ENCODE peak calls at places on chromosomes 6 and 20, in ten cellular contexts. I is AG04449; G is IMR-90; Q is choroid plexus epithelial cell; X is Jurkat, Clone E6-1; D is ovary; B is astrocyte of the spinal cord; C is AG04450; Z is BJ; F is lower leg skin. M is an unnamed sample.

GRCh38 chr6:43979525-43979924 is 147.7 kb downstream of the MRPL14 start:
- DNase-seq in I (no peak), G (no peak), Q (no peak), X (no peak), D (no peak), B (no peak), C (no peak), Z (no peak), F (no peak), M (no peak)

GRCh38 chr6:156061958-156062661 is 606.5 kb upstream of the NOX3 start:
- DNase-seq in I (no peak), G (no peak), Q (no peak), X (no peak), D (peak; percentile 77), B (no peak), C (no peak), Z (no peak), F (peak; percentile 66), M (no peak)

GRCh38 chr6:47769951-47770350 is 11.9 kb upstream of the OPN5 start:
- DNase-seq in I (no peak), G (no peak), Q (no peak), X (no peak), D (no peak), B (no peak), C (no peak), Z (no peak), F (no peak), M (no peak)

GRCh38 chr6:169168302-169168630 is 85.4 kb downstream of the THBS2 start:
- DNase-seq in I (no peak), G (no peak), Q (no peak), X (no peak), D (no peak), B (no peak), C (no peak), Z (no peak), F (no peak), M (no peak)

GRCh38 chr20:21167261-21167660 is 41.4 kb downstream of the KIZ start:
- DNase-seq in I (no peak), G (no peak), Q (no peak), X (no peak), D (no peak), B (no peak), C (no peak), Z (no peak), F (no peak), M (no peak)

GRCh38 chr6:19463925-19464324 is 373.2 kb upstream of the ID4 start:
- DNase-seq in I (no peak), G (no peak), Q (no peak), X (no peak), D (no peak), B (no peak), C (no peak), Z (no peak), F (no peak), M (no peak)

GRCh38 chr6:110338820-110339470 is 19.2 kb downstream of the METTL24 start:
- DNase-seq in I (no peak), G (peak; percentile 37), Q (peak; percentile 70), X (no peak), D (no peak), B (no peak), C (no peak), Z (no peak), F (no peak), M (no peak)

GRCh38 chr6:41780623-41781301 is at the start of gene PRICKLE4:
- DNase-seq in I (no peak), G (no peak), Q (peak; percentile 34), X (no peak), D (peak; percentile 49), B (no peak), C (no peak), Z (no peak), F (no peak), M (no peak)

GRCh38 chr6:129264480-129265045 is 381.6 kb downstream of the LAMA2 start:
- DNase-seq in I (no peak), G (peak; percentile 49), Q (peak; percentile 42), X (no peak), D (no peak), B (no peak), C (no peak), Z (no peak), F (no peak), M (no peak)

GRCh38 chr6:143973097-143973979 is 34.7 kb downstream of the PLAGL1 start:
- DNase-seq in I (no peak), G (no peak), Q (no peak), X (no peak), D (no peak), B (no peak), C (no peak), Z (no peak), F (no peak), M (no peak)

GRCh38 chr6:46040288-46040687 is 24.6 kb upstream of the CLIC5 start:
- DNase-seq in I (no peak), G (no peak), Q (no peak), X (no peak), D (no peak), B (no peak), C (no peak), Z (no peak), F (no peak), M (no peak)

DNA sequence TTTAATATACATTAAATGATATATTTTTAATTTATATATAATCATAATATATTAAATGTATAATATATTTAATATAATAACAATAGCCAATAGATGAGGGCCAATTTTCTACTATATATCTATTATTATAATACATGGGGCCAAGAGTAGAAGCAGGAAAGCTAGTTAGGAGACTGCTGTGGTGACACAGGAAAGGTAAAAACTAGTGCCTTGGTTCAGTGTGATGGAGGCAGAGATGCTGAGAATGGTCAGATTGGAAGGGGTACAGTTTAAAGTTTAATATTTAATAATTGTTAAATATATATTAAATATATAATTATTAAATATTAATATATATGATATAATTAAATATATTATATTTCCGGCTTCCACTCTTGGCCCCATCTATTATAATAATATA is 102.9 kb upstream of the RNF217 start:
- DNase-seq in I (no peak), G (no peak), Q (no peak), X (no peak), D (no peak), B (no peak), C (no peak), Z (no peak), F (no peak), M (no peak)
- H3K4me3 ChIP-seq in I (no peak overlapping the region), G (no peak overlapping the region), Q (no peak overlapping the region), X (no peak overlapping the region), D (no peak overlapping the region), B (no peak overlapping the region), C (no peak overlapping the region), Z (no peak overlapping the region), F (no peak overlapping the region), M (no peak overlapping the region)

DNA sequence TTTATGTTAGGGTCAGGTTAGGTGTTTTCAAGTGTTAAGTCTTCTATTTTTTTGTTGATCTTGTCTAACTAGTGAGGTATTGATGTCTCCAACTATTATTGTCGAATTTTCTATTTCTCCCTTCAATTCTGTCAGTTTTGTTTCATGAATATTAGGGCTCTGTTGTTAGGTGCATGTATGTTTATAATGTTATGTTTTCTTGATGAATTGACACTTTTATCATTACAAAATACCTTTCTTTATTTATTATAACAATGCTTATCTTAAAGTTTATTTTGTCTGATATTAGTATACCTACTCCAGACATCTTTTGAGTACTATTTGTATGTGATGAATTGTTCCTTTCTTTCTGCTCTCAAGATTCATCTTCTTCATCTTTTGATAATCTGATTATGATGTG is 12.9 kb upstream of the TRIM38 start:
- DNase-seq in I (no peak), G (no peak), Q (no peak), X (no peak), D (no peak), B (no peak), C (no peak), Z (no peak), F (no peak), M (no peak)
- H3K4me3 ChIP-seq in I (no peak overlapping the region), G (no peak overlapping the region), Q (no peak overlapping the region), X (no peak overlapping the region), D (no peak overlapping the region), B (no peak overlapping the region), C (no peak overlapping the region), Z (no peak overlapping the region), F (no peak overlapping the region), M (no peak overlapping the region)

GRCh38 chr6:15440040-15440439 is 194.2 kb downstream of the JARID2 start:
- DNase-seq in I (no peak), G (no peak), Q (no peak), X (no peak), D (no peak), B (no peak), C (no peak), Z (no peak), F (no peak), M (no peak)
- H3K4me3 ChIP-seq in I (no peak overlapping the region), G (no peak overlapping the region), Q (no peak overlapping the region), X (no peak overlapping the region), D (no peak overlapping the region), B (no peak overlapping the region), C (no peak overlapping the region), Z (no peak overlapping the region), F (no peak overlapping the region), M (no peak overlapping the region)

GRCh38 chr20:44723798-44724362 is 8.7 kb downstream of the CCN5 start:
- DNase-seq in I (no peak), G (no peak), Q (no peak), X (no peak), D (peak; percentile 16), B (no peak), C (no peak), Z (no peak), F (no peak), M (no peak)

GRCh38 chr20:44721785-44722054 is 6.6 kb downstream of the CCN5 start:
- DNase-seq in I (no peak), G (no peak), Q (no peak), X (no peak), D (no peak), B (no peak), C (no peak), Z (no peak), F (no peak), M (no peak)

GRCh38 chr20:44724423-44725091 is 9.4 kb downstream of the CCN5 start:
- DNase-seq in I (no peak), G (no peak), Q (no peak), X (no peak), D (no peak), B (no peak), C (no peak), Z (no peak), F (no peak), M (no peak)

GRCh38 chr20:44723391-44723790 is 8.2 kb downstream of the CCN5 start:
- DNase-seq in I (no peak), G (no peak), Q (no peak), X (no peak), D (peak; percentile 21), B (no peak), C (no peak), Z (no peak), F (no peak), M (no peak)

DNA sequence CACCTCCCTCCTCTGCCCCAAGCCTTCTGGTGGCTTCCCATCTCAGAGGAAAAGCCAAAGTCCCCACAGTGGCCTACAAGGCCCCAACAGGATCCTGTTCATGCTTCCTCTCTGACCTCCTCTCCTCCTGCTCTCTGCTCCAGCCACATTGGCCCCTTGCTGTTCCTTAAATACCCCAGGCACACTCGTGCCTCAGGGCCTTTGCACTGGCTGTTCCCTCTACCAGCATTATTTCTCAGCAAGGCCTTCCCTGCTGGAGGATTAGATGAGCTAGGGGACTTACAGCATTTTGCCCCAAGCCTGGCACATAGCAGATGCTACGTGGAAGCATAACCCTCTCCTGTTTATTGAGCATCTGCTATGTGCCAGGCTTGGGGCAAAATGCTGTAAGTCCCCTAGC is 7.8 kb downstream of the CCN5 start:
- DNase-seq in I (no peak), G (no peak), Q (no peak), X (no peak), D (no peak), B (no peak), C (no peak), Z (no peak), F (no peak), M (no peak)
- H3K4me3 ChIP-seq in I (no peak overlapping the region), G (no peak overlapping the region), Q (no peak overlapping the region), X (no peak overlapping the region), D (no peak overlapping the region), B (no peak overlapping the region), C (no peak overlapping the region), Z (no peak overlapping the region), F (no peak overlapping the region), M (no peak overlapping the region)